ENCODE peak calls at places on chromosomes 3 and 15, in nine cellular contexts. N, A, P, E, M, U, L, S and J are unnamed samples.

GRCh38 chr15:29870495-29871151 is 48.4 kb upstream of the TJP1 start:
- DNase-seq in N (no peak), S (no peak), P (no peak), A (peak; percentile 33), M (no peak), L (no peak), E (no peak), U (peak; percentile 61), J (no peak)

GRCh38 chr15:30043211-30043655 is 39.5 kb upstream of the GOLGA8J start:
- DNase-seq in A (no peak), M (no peak), N (no peak), E (no peak), S (no peak), U (no peak), L (no peak), P (no peak), J (no peak)

GRCh38 chr3:16090013-16090412 is 84.5 kb upstream of the GALNT15 start:
- DNase-seq in P (peak; percentile 80), U (no peak), S (no peak), M (no peak), A (no peak), E (no peak), L (peak; percentile 26), N (no peak), J (peak; percentile 47)

GRCh38 chr3:188546835-188547670 is 393.1 kb downstream of the LPP start:
- DNase-seq in L (peak; percentile 27), M (no peak), P (no peak), A (no peak), E (no peak), S (no peak), U (no peak), N (no peak), J (no peak)

GRCh38 chr3:76367281-76367680 is 581.9 kb upstream of the ZNF717 start:
- DNase-seq in A (no peak), U (no peak), N (no peak), M (no peak), L (no peak), S (no peak), E (no peak), P (no peak), J (no peak)

GRCh38 chr15:52481915-52482314 is 46.8 kb downstream of the MYO5A start:
- DNase-seq in L (no peak), M (no peak), U (no peak), N (peak; percentile 24), P (peak; percentile 76), E (peak; percentile 90), S (peak; percentile 45), A (no peak), J (no peak)

GRCh38 chr15:77461486-77461885 is 40.8 kb downstream of the HMG20A start:
- DNase-seq in P (no peak), A (no peak), U (no peak), S (no peak), L (no peak), N (no peak), M (no peak), E (no peak), J (no peak)

GRCh38 chr3:7562892-7563291 is 702.0 kb downstream of the GRM7 start:
- DNase-seq in U (no peak), E (no peak), L (no peak), A (no peak), P (peak; percentile 79), S (no peak), N (no peak), M (no peak), J (no peak)

GRCh38 chr3:134527037-134527436 is 41.2 kb downstream of the CEP63 start:
- DNase-seq in L (no peak), E (peak; percentile 46), P (peak; percentile 4), S (no peak), N (no peak), U (no peak), A (peak; percentile 8), M (no peak), J (peak; percentile 38)

GRCh38 chr15:66751579-66751978 is 49.5 kb downstream of the SMAD6 start:
- DNase-seq in U (no peak), L (no peak), S (no peak), A (no peak), N (no peak), M (no peak), P (peak; percentile 7), E (peak; percentile 21), J (peak; percentile 86)

GRCh38 chr3:28376424-28376823 is 27.8 kb upstream of the AZI2 start:
- DNase-seq in U (no peak), E (peak; percentile 1), N (no peak), A (no peak), M (no peak), L (peak; percentile 16), P (peak; percentile 5), S (peak; percentile 77), J (no peak)

GRCh38 chr15:66962522-66962921 is 102.9 kb upstream of the SMAD3 start:
- DNase-seq in L (no peak), U (no peak), M (no peak), N (no peak), S (no peak), A (no peak), E (no peak), P (no peak), J (no peak)

GRCh38 chr15:40785158-40785557 is 15.4 kb downstream of the C15orf62 start:
- DNase-seq in S (no peak), N (no peak), L (no peak), M (no peak), U (no peak), P (no peak), A (no peak), E (no peak), J (no peak)

GRCh38 chr15:56838085-56838484 is 80.4 kb upstream of the TCF12 start:
- DNase-seq in P (no peak), N (no peak), E (no peak), U (no peak), A (no peak), L (no peak), M (no peak), S (no peak), J (no peak)

GRCh38 chr3:20043398-20043797 is 3.2 kb downstream of the KAT2B start:
- DNase-seq in A (no peak), U (peak; percentile 83), N (peak; percentile 48), S (no peak), L (peak; percentile 52), M (peak; percentile 78), E (no peak), P (no peak), J (peak; percentile 45)

GRCh38 chr3:142926368-142926944 is 37.0 kb downstream of the PAQR9 start:
- DNase-seq in A (no peak), M (no peak), N (no peak), S (no peak), P (no peak), U (no peak), E (no peak), L (no peak), J (no peak)

GRCh38 chr3:44875596-44875995 is 1.2 kb downstream of the TGM4 start:
- DNase-seq in P (no peak), S (no peak), U (no peak), A (no peak), M (no peak), L (no peak), E (no peak), N (no peak), J (no peak)

GRCh38 chr3:83523470-83524073 is 1435.2 kb upstream of the CADM2 start:
- DNase-seq in A (peak; percentile 60), L (peak; percentile 78), S (peak; percentile 21), U (no peak), N (no peak), P (peak; percentile 44), E (peak; percentile 75), M (no peak), J (peak; percentile 60)

GRCh38 chr3:15633766-15634588 is 32.4 kb downstream of the BTD start:
- DNase-seq in A (no peak), E (no peak), P (peak; percentile 23), M (no peak), L (no peak), N (no peak), S (no peak), U (no peak), J (no peak)

GRCh38 chr15:51046016-51046415 is 48.7 kb downstream of the TNFAIP8L3 start:
- DNase-seq in E (no peak), N (no peak), U (no peak), M (no peak), S (no peak), P (no peak), A (no peak), L (no peak), J (no peak)
- TF ChIP-seq CTCF in E (no peak), N (no peak), U (no peak), M (no peak), S (no peak), P (no peak), A (no peak), L (no peak), J (no peak)

DNA sequence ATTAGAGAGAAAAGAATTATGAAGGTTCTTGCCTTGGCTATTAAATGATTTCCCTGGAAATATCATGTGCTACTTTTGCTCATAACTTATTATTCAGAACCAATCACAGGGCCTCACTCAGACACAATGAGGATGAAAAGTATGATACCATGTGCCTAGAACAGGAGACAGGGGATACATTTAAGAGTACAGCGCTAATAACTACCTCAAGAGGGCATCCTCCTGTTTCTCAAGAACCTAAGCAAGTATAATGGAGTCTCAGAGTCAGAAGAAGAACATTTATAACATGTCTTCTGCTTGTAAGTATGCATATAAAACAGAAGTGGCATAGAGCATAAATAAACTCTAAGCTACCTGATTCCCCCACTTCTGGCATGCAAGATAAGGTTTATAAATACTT is 125.4 kb upstream of the MME start:
- DNase-seq in E (peak; percentile 25), L (peak; percentile 48), A (no peak), N (no peak), U (no peak), S (peak; percentile 37), P (peak; percentile 40), M (no peak), J (no peak)
- TF ChIP-seq CTCF in E (no peak), L (peak; percentile 55), A (peak; percentile 33), N (no peak), U (no peak), S (peak; percentile 47), P (peak; percentile 78), M (peak; percentile 41), J (peak; percentile 37)

DNA sequence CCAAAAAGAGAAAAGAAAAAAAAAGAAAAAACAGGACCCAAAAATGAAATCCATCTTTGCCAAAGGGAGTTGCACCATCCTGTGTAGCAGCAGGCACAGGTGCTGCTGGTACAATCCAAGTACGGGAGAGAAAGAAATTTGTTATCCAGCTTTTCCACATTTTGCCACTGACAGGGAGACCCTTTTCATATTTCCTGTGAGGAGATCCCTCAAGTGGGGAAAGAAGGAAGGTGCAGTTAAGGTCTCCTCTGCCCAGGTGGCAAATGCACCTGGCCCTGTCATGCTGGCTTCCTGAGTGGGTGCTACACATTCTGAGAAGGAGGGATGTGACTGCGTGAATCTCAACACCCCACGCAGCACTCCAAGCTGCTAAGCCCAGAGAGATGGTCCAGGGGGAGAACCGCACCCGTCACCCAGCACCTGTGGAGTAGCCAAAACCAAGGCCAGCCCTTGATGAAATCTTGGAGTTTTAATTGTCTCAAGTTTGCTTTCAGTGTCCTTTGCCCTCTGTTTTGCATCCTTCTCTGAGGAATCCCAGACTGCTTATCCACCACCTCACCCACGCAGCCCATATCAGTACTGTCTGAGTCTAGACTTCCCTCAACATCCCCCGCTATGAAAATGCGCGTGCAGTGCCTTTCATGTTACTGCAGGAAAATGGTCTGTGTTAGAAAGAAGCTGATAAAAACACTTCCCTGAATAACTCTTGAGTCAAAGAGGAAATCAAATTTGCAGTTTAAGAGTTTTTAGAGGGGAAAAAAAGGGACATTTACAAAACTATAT is 141.9 kb upstream of the THBS1 start:
- DNase-seq in L (peak; percentile 32), S (no peak), M (no peak), P (no peak), E (no peak), N (no peak), A (no peak), U (no peak), J (no peak)
- TF ChIP-seq CTCF in L (peak; percentile 19), S (no peak), M (no peak), P (peak; percentile 35), E (no peak), N (no peak), A (no peak), U (no peak), J (no peak)

GRCh38 chr3:43559961-43560360 is 61.9 kb downstream of the ANO10 start:
- DNase-seq in L (no peak), M (no peak), N (no peak), S (no peak), E (no peak), U (no peak), P (no peak), A (no peak), J (no peak)
- TF ChIP-seq CTCF in L (no peak), M (no peak), N (no peak), S (no peak), E (no peak), U (no peak), P (no peak), A (no peak), J (no peak)